ENCODE peak calls at places on chromosome 22, in five cellular contexts. One of them, this sample, is unnamed.

GRCh38 chr22:17981497-17981896 is 42.9 kb downstream of the MICAL3 start:
- DNase-seq in K562: no peak
- DNase-seq in HepG2: no peak
- DNase-seq in WTC11: no peak
- DNase-seq in H1: no peak
- DNase-seq in this sample: no peak

GRCh38 chr22:41799486-41800347 is 762 bp upstream of the CCDC134 start:
- DNase-seq in K562: peak; percentile 68
- DNase-seq in WTC11: peak; percentile 31
- DNase-seq in HepG2: no peak
- DNase-seq in H1: no peak
- DNase-seq in this sample: peak; percentile 36

GRCh38 chr22:36149464-36149863 is 11.1 kb downstream of the APOL3 start:
- DNase-seq in WTC11: no peak
- DNase-seq in K562: no peak
- DNase-seq in HepG2: no peak
- DNase-seq in H1: no peak
- DNase-seq in this sample: no peak

GRCh38 chr22:23012081-23012622 is 58.2 kb upstream of the GNAZ start:
- DNase-seq in K562: peak; percentile 40
- DNase-seq in H1: no peak
- DNase-seq in WTC11: no peak
- DNase-seq in HepG2: no peak
- DNase-seq in this sample: no peak

GRCh38 chr22:25966448-25966913 is 202.8 kb upstream of the SEZ6L start:
- DNase-seq in HepG2: no peak
- DNase-seq in K562: no peak
- DNase-seq in H1: no peak
- DNase-seq in WTC11: no peak
- DNase-seq in this sample: peak; percentile 34

GRCh38 chr22:34427436-34427835 is 507.2 kb upstream of the LARGE1 start:
- DNase-seq in K562: no peak
- DNase-seq in WTC11: no peak
- DNase-seq in HepG2: no peak
- DNase-seq in H1: no peak
- DNase-seq in this sample: no peak

GRCh38 chr22:46355369-46355995 is 20.0 kb downstream of the TRMU start:
- DNase-seq in HepG2: peak; percentile 37
- DNase-seq in WTC11: peak; percentile 92
- DNase-seq in K562: peak; percentile 65
- DNase-seq in H1: no peak
- DNase-seq in this sample: peak; percentile 84

GRCh38 chr22:46578251-46578823 is 40.9 kb upstream of the CELSR1 start:
- DNase-seq in HepG2: no peak
- DNase-seq in WTC11: no peak
- DNase-seq in H1: no peak
- DNase-seq in K562: no peak
- DNase-seq in this sample: no peak

GRCh38 chr22:37043828-37044538 is 7.6 kb upstream of the KCTD17 start:
- DNase-seq in HepG2: peak; percentile 77
- DNase-seq in H1: no peak
- DNase-seq in K562: peak; percentile 74
- DNase-seq in WTC11: peak; percentile 50
- DNase-seq in this sample: peak; percentile 63

GRCh38 chr22:35894937-35895708 is 133.5 kb downstream of the RBFOX2 start:
- DNase-seq in H1: no peak
- DNase-seq in HepG2: no peak
- DNase-seq in K562: no peak
- DNase-seq in WTC11: no peak
- DNase-seq in this sample: peak; percentile 27

GRCh38 chr22:41535244-41535643 is 9.0 kb downstream of the POLR3H start:
- DNase-seq in WTC11: peak; percentile 42
- DNase-seq in H1: no peak
- DNase-seq in HepG2: peak; percentile 46
- DNase-seq in K562: no peak
- DNase-seq in this sample: no peak

GRCh38 chr22:48538291-48538820 is 1289.3 kb downstream of the BRD1 start:
- DNase-seq in H1: no peak
- DNase-seq in K562: no peak
- DNase-seq in HepG2: no peak
- DNase-seq in WTC11: no peak
- DNase-seq in this sample: no peak

GRCh38 chr22:18991138-18991432 is 55.0 kb upstream of the PRODH start:
- DNase-seq in K562: no peak
- DNase-seq in H1: no peak
- DNase-seq in WTC11: no peak
- DNase-seq in HepG2: no peak
- DNase-seq in this sample: no peak

GRCh38 chr22:38108561-38109319 is 1.7 kb downstream of the BAIAP2L2 start:
- DNase-seq in K562: no peak
- DNase-seq in WTC11: no peak
- DNase-seq in H1: no peak
- DNase-seq in HepG2: no peak
- DNase-seq in this sample: no peak

GRCh38 chr22:38107692-38108515 is 2.6 kb downstream of the BAIAP2L2 start:
- DNase-seq in K562: no peak
- DNase-seq in WTC11: no peak
- DNase-seq in HepG2: peak; percentile 93
- DNase-seq in H1: no peak
- DNase-seq in this sample: no peak

GRCh38 chr22:38103641-38104040 is 6.8 kb downstream of the BAIAP2L2 start:
- DNase-seq in HepG2: no peak
- DNase-seq in K562: no peak
- DNase-seq in H1: no peak
- DNase-seq in WTC11: no peak
- DNase-seq in this sample: no peak

GRCh38 chr22:38106814-38107578 is 3.5 kb downstream of the BAIAP2L2 start:
- DNase-seq in HepG2: no peak
- DNase-seq in K562: no peak
- DNase-seq in WTC11: no peak
- DNase-seq in H1: no peak
- DNase-seq in this sample: no peak

DNA sequence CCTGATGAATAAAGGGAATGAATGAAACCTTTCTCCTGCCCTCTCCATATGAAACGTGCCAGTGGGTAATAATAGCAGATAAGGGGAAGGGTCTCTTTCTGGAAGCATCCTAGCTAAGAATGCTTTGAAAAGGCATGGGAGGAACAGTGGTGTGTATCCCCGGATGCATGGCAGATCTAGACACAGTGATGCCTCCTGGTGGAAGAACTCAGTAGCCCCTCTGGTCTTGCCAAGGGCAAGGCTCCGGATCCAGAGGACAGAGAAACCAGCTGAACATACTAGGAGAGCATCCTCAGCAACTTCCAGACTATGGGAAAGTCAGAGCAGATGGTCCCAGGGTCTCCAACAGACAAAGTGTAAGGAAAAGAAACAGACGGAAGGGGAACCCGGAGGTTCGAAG is 6.4 kb downstream of the BAIAP2L2 start:
- DNase-seq in H1: no peak
- DNase-seq in K562: peak; percentile 49
- DNase-seq in WTC11: peak; percentile 62
- DNase-seq in HepG2: no peak
- DNase-seq in this sample: peak; percentile 76
- TF ChIP-seq SP1 in H1: no peak
- TF ChIP-seq SP1 in K562: no peak
- TF ChIP-seq SP1 in WTC11: no peak
- TF ChIP-seq SP1 in HepG2: no peak
- TF ChIP-seq SP1 in this sample: no peak

GRCh38 chr22:42803454-42803853 is 53.6 kb downstream of the ARFGAP3 start:
- DNase-seq in K562: no peak
- DNase-seq in WTC11: no peak
- DNase-seq in HepG2: no peak
- DNase-seq in H1: no peak
- DNase-seq in this sample: no peak
- TF ChIP-seq SP1 in K562: no peak
- TF ChIP-seq SP1 in WTC11: no peak
- TF ChIP-seq SP1 in HepG2: no peak
- TF ChIP-seq SP1 in H1: no peak
- TF ChIP-seq SP1 in this sample: no peak

GRCh38 chr22:44930016-44930710 is 79.6 kb downstream of the PHF21B start:
- DNase-seq in H1: no peak
- DNase-seq in WTC11: no peak
- DNase-seq in HepG2: no peak
- DNase-seq in K562: no peak
- DNase-seq in this sample: no peak

GRCh38 chr22:44931766-44932165 is 78.0 kb downstream of the PHF21B start:
- DNase-seq in K562: no peak
- DNase-seq in H1: no peak
- DNase-seq in HepG2: no peak
- DNase-seq in WTC11: no peak
- DNase-seq in this sample: no peak

GRCh38 chr22:44932493-44932892 is 77.3 kb downstream of the PHF21B start:
- DNase-seq in H1: no peak
- DNase-seq in HepG2: no peak
- DNase-seq in WTC11: no peak
- DNase-seq in K562: no peak
- DNase-seq in this sample: no peak

GRCh38 chr22:44930711-44931035 is 79.1 kb downstream of the PHF21B start:
- DNase-seq in K562: no peak
- DNase-seq in HepG2: no peak
- DNase-seq in H1: no peak
- DNase-seq in WTC11: no peak
- DNase-seq in this sample: no peak

DNA sequence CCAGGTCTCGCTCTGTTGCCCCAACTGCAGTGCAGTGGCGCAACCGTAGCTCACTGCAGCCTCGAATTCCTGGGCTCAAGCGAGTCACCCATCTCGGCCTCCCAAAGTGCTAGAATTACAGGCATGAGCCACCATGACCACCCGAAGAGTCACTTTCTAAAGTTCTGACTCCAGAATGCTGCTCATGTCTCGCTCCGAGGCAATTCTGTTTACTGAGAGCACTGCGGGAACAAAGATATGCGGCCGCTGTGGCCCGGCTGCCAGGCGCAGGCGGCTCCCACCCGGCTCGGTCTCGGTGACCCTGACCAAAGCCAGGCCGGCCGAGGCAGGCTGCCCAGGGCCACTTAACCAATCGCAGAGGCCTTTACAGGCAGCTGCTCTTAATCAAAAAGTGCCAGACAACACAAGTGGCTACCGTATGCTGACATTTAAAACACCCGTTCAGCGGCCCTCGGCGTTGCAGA is 78.7 kb downstream of the PHF21B start:
- DNase-seq in WTC11: no peak
- DNase-seq in HepG2: no peak
- DNase-seq in H1: no peak
- DNase-seq in K562: no peak
- DNase-seq in this sample: no peak
- TF ChIP-seq SP1 in WTC11: no peak
- TF ChIP-seq SP1 in HepG2: no peak
- TF ChIP-seq SP1 in H1: no peak
- TF ChIP-seq SP1 in K562: no peak
- TF ChIP-seq SP1 in this sample: no peak

GRCh38 chr22:49856343-49856742 is 2.7 kb downstream of the ZBED4 start:
- DNase-seq in H1: no peak
- DNase-seq in WTC11: no peak
- DNase-seq in HepG2: no peak
- DNase-seq in K562: no peak
- DNase-seq in this sample: no peak

GRCh38 chr22:49856766-49857618 is 3.3 kb downstream of the ZBED4 start:
- DNase-seq in HepG2: no peak
- DNase-seq in K562: no peak
- DNase-seq in WTC11: no peak
- DNase-seq in H1: no peak
- DNase-seq in this sample: no peak

GRCh38 chr22:49852898-49853894 is at the start of gene ZBED4:
- DNase-seq in HepG2: peak; percentile 90
- DNase-seq in WTC11: peak; percentile 98
- DNase-seq in H1: peak; percentile 89
- DNase-seq in K562: peak; percentile 96
- DNase-seq in this sample: peak; percentile 100

GRCh38 chr22:49853981-49854791 is 542 bp downstream of the ZBED4 start:
- DNase-seq in H1: no peak
- DNase-seq in K562: peak; percentile 77
- DNase-seq in HepG2: no peak
- DNase-seq in WTC11: no peak
- DNase-seq in this sample: peak; percentile 37

GRCh38 chr22:49855491-49855911 is 1.9 kb downstream of the ZBED4 start:
- DNase-seq in H1: no peak
- DNase-seq in K562: no peak
- DNase-seq in HepG2: no peak
- DNase-seq in WTC11: no peak
- DNase-seq in this sample: no peak
- TF ChIP-seq SP1 in H1: no peak
- TF ChIP-seq SP1 in K562: no peak
- TF ChIP-seq SP1 in HepG2: no peak
- TF ChIP-seq SP1 in WTC11: no peak
- TF ChIP-seq SP1 in this sample: no peak

This sample was measured in HEK293T.